ENCODE peak calls at places on chromosome 4, in four cellular contexts. One of them, this sample, is unnamed.
A peak's percentile ranks its signal among the peaks of the same experiment; 100 is the strongest.

GRCh38 chr4:25346913-25347312 is 30.1 kb upstream of the ANAPC4 start:
- DNase-seq in K562: no peak
- DNase-seq in HepG2: no peak
- DNase-seq in GM12878: no peak
- DNase-seq in this sample: no peak

GRCh38 chr4:137124278-137124932 is 407.9 kb downstream of the PCDH18 start:
- DNase-seq in HepG2: peak; percentile 17
- DNase-seq in GM12878: peak; percentile 1
- DNase-seq in K562: no peak
- DNase-seq in this sample: peak; percentile 49

GRCh38 chr4:53150631-53151488 is 215.0 kb downstream of the SCFD2 start:
- DNase-seq in K562: no peak
- DNase-seq in GM12878: no peak
- DNase-seq in HepG2: no peak
- DNase-seq in this sample: no peak

GRCh38 chr4:57163530-57164459 is 53.6 kb upstream of the IGFBP7 start:
- DNase-seq in GM12878: peak; percentile 13
- DNase-seq in HepG2: peak; percentile 68
- DNase-seq in K562: peak; percentile 79
- DNase-seq in this sample: peak; percentile 83

GRCh38 chr4:181030961-181031360 is 1212.2 kb upstream of the TENM3 start:
- DNase-seq in GM12878: no peak
- DNase-seq in K562: no peak
- DNase-seq in HepG2: no peak
- DNase-seq in this sample: no peak

GRCh38 chr4:116638592-116638991 is 446.8 kb downstream of the TRAM1L1 start:
- DNase-seq in K562: no peak
- DNase-seq in HepG2: no peak
- DNase-seq in GM12878: no peak
- DNase-seq in this sample: no peak

GRCh38 chr4:90293320-90293719 is 166.1 kb downstream of the CCSER1 start:
- DNase-seq in GM12878: no peak
- DNase-seq in HepG2: no peak
- DNase-seq in K562: no peak
- DNase-seq in this sample: no peak

GRCh38 chr4:84632092-84632491 is 49.2 kb downstream of the CDS1 start:
- DNase-seq in K562: no peak
- DNase-seq in HepG2: no peak
- DNase-seq in GM12878: no peak
- DNase-seq in this sample: no peak

GRCh38 chr4:168876106-168876505 is 133.9 kb downstream of the CBR4 start:
- DNase-seq in GM12878: no peak
- DNase-seq in HepG2: no peak
- DNase-seq in K562: no peak
- DNase-seq in this sample: no peak

GRCh38 chr4:74983229-74983628 is 50.3 kb downstream of the PARM1 start:
- DNase-seq in GM12878: no peak
- DNase-seq in HepG2: no peak
- DNase-seq in K562: no peak
- DNase-seq in this sample: no peak

GRCh38 chr4:156998500-156999174 is 27.0 kb upstream of the PDGFC start:
- DNase-seq in HepG2: no peak
- DNase-seq in GM12878: no peak
- DNase-seq in K562: no peak
- DNase-seq in this sample: no peak

GRCh38 chr4:149713031-149713430 is 102.6 kb downstream of the IQCM start:
- DNase-seq in GM12878: no peak
- DNase-seq in HepG2: no peak
- DNase-seq in K562: no peak
- DNase-seq in this sample: no peak

GRCh38 chr4:183637461-183637860 is 21.5 kb downstream of the RWDD4 start:
- DNase-seq in HepG2: no peak
- DNase-seq in K562: no peak
- DNase-seq in GM12878: no peak
- DNase-seq in this sample: no peak

DNA sequence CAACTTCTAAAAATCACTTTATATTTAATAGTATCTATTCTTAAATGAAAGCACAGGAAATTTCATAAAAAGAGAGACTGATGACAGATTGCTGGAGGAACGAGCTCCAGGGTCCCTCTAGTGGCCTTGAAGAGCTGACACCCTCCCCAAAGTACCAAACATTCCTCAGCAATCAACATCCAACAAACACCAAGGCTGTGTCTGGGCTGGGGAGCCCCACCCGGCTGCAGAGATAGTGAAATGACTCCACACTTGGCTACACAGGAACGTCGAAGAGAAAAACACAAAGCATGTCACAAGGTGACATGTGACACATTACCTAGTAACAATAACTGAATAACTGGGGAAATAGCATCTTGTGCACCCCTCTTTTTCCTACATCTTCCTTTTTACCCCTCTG is 45.6 kb downstream of the SLC39A8 start:
- DNase-seq in GM12878: no peak
- DNase-seq in HepG2: peak; percentile 21
- DNase-seq in K562: peak; percentile 59
- DNase-seq in this sample: peak; percentile 61
- TF ChIP-seq SP1 in GM12878: no peak
- TF ChIP-seq SP1 in HepG2: no peak
- TF ChIP-seq SP1 in K562: no peak
- TF ChIP-seq SP1 in this sample: no peak

GRCh38 chr4:182604161-182604591 is 313.0 kb downstream of the DCTD start:
- DNase-seq in K562: no peak
- DNase-seq in HepG2: no peak
- DNase-seq in GM12878: no peak
- DNase-seq in this sample: no peak
- TF ChIP-seq TARDBP in K562: no peak
- TF ChIP-seq TARDBP in HepG2: no peak
- TF ChIP-seq TARDBP in GM12878: no peak
- TF ChIP-seq TARDBP in this sample: no peak

DNA sequence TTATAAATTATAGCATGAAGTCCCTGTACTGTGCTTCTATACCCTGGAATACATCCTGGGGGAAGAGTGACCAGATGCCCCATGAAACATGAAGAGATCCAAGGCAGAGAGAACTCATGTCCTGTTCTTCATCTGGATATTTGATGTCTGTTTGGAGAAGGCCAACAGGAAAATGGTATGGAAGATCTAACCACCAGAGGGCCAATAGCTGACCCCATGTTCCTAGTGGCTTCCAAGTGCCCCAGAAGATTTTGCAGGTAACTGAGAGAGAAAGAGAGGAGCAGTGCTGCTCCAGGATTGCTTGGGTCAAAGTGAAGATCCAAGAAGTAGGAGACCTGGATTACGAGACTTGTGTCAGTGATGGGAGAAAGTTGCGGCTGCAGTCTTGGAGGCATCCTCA is 90.2 kb upstream of the TSPAN5 start:
- DNase-seq in K562: no peak
- DNase-seq in GM12878: no peak
- DNase-seq in HepG2: no peak
- DNase-seq in this sample: no peak
- TF ChIP-seq SP1 in K562: no peak
- TF ChIP-seq SP1 in GM12878: no peak
- TF ChIP-seq SP1 in HepG2: no peak
- TF ChIP-seq SP1 in this sample: no peak

DNA sequence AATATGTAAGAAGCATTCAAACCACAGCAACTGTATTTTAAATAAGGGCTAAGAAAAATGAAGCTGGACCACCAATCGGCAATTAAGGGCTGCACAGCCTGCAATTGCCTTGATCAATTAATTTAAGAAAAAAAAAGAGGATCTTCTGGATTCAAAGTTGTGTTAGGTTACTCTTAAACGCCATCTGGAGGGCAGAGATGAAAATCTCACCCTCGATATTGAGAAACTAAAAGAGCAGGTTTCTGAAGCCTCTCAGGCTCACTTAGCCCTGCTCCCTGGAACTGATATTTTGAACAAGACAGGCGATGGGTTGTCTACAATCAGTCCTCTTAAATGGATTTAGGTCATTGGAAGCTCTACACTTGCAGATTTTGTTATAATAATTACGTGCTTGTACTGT is 579.4 kb downstream of the GRXCR1 start:
- DNase-seq in GM12878: no peak
- DNase-seq in K562: no peak
- DNase-seq in HepG2: peak; percentile 30
- DNase-seq in this sample: no peak
- TF ChIP-seq TARDBP in GM12878: no peak
- TF ChIP-seq TARDBP in K562: no peak
- TF ChIP-seq TARDBP in HepG2: no peak
- TF ChIP-seq TARDBP in this sample: no peak

DNA sequence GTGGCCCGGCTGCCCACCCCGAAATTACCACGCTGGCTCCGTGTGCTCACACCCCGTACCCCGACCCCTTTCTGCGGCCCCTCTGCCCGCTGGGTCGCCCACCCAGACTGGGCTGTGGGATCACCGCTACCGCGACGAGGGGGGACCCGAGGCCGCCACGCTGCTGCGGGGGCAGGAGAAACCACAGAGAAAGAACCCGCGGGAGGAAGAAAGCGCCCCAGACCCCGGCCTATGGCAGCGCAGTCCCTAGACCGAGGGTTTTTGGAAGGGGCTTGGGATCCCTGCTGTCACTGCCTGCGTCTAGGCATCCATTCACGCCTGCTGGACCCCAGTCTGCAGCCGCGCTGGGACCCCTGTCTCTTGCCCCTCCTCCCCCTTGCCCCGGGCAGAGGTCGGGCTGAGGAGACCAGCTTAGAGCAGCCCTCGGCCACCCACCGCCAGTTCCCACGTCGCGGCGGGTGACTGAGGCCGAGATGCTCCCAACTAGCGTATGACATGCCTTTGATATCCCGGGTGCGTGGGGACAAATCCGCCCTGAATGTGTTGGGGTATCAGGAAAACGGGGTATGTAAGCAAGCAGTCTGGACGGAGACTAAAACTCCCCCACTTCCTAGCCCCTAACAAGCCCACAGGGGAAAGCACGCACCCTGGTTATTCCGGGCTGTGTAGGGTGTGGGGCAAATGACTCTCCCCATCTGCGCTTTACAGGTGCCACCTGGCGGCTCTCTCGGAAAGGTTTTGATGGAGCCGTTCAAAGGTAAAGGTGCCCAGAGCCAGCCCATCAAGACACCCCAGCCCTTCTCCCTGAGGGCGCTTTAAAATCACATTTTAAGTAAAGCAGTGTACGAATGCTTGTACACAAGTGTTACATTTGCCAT is 867 bp upstream of the INPP4B start:
- DNase-seq in GM12878: no peak
- DNase-seq in HepG2: peak; percentile 10
- DNase-seq in K562: no peak
- DNase-seq in this sample: peak; percentile 28
- TF ChIP-seq SP1 in GM12878: no peak
- TF ChIP-seq SP1 in HepG2: no peak
- TF ChIP-seq SP1 in K562: no peak
- TF ChIP-seq SP1 in this sample: no peak

GRCh38 chr4:48259748-48260147 is 9.9 kb downstream of the TEC start:
- DNase-seq in GM12878: no peak
- DNase-seq in K562: no peak
- DNase-seq in HepG2: no peak
- DNase-seq in this sample: no peak
- TF ChIP-seq TARDBP in GM12878: no peak
- TF ChIP-seq TARDBP in K562: no peak
- TF ChIP-seq TARDBP in HepG2: no peak
- TF ChIP-seq TARDBP in this sample: no peak

GRCh38 chr4:172040766-172041165 is 227.6 kb downstream of the GALNTL6 start:
- DNase-seq in HepG2: no peak
- DNase-seq in GM12878: no peak
- DNase-seq in K562: no peak
- DNase-seq in this sample: no peak

DNA sequence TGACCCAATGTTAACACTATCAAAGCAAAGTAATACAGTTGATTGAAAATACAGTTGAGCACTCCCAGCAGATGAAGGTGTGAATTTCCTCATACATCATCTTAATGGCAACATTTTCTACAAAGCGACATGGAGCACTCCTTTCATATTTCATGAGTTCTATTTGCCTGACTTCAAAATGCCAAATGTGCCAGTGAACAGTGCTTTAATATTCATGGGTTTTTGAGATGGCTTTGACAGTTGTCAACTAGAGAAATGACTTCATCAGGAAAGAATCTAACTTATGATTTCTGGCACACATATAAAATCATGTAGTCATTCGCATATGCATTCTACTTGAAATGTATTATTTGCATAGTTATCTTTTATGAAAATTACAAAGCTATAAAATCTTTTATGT is 222.4 kb downstream of the GALNTL6 start:
- DNase-seq in GM12878: no peak
- DNase-seq in HepG2: no peak
- DNase-seq in K562: no peak
- DNase-seq in this sample: no peak
- TF ChIP-seq SP1 in GM12878: no peak
- TF ChIP-seq SP1 in HepG2: no peak
- TF ChIP-seq SP1 in K562: no peak
- TF ChIP-seq SP1 in this sample: no peak